ENCODE peak calls at places on chromosomes 4 and X, in four cellular contexts. One of them, this sample, is unnamed.

GRCh38 chrX:74505437-74505836 is 84.1 kb downstream of the SLC16A2 start:
- DNase-seq in HT1080: no peak
- DNase-seq in IMR-90: no peak
- DNase-seq in MV-4-11: no peak
- DNase-seq in this sample: no peak

GRCh38 chr4:108144451-108144850 is 24.3 kb downstream of the LEF1 start:
- DNase-seq in MV-4-11: no peak
- DNase-seq in IMR-90: no peak
- DNase-seq in HT1080: no peak
- DNase-seq in this sample: no peak

GRCh38 chr4:29423836-29424721 is 1296.1 kb upstream of the PCDH7 start:
- DNase-seq in HT1080: peak; percentile 84
- DNase-seq in MV-4-11: no peak
- DNase-seq in IMR-90: peak; percentile 95
- DNase-seq in this sample: peak; percentile 91

GRCh38 chr4:4526401-4526800 is 15.4 kb downstream of the STX18 start:
- DNase-seq in IMR-90: no peak
- DNase-seq in HT1080: no peak
- DNase-seq in MV-4-11: no peak
- DNase-seq in this sample: no peak

GRCh38 chrX:100687128-100687527 is 43.1 kb downstream of the SRPX2 start:
- DNase-seq in IMR-90: no peak
- DNase-seq in MV-4-11: no peak
- DNase-seq in HT1080: no peak
- DNase-seq in this sample: no peak

GRCh38 chrX:97398030-97398551 is 514.4 kb downstream of the RPA4 start:
- DNase-seq in MV-4-11: peak; percentile 69
- DNase-seq in IMR-90: peak; percentile 30
- DNase-seq in HT1080: peak; percentile 5
- DNase-seq in this sample: no peak

GRCh38 chrX:49761481-49761880 is 65.7 kb upstream of the PAGE1 start:
- DNase-seq in IMR-90: peak; percentile 12
- DNase-seq in MV-4-11: no peak
- DNase-seq in HT1080: no peak
- DNase-seq in this sample: peak; percentile 10

GRCh38 chr4:137455647-137456321 is 76.5 kb downstream of the PCDH18 start:
- DNase-seq in IMR-90: no peak
- DNase-seq in MV-4-11: no peak
- DNase-seq in HT1080: no peak
- DNase-seq in this sample: no peak

GRCh38 chrX:104315555-104315954 is 60.8 kb upstream of the ESX1 start:
- DNase-seq in MV-4-11: no peak
- DNase-seq in HT1080: peak; percentile 83
- DNase-seq in IMR-90: peak; percentile 69
- DNase-seq in this sample: peak; percentile 68

GRCh38 chr4:3338976-3339531 is 46.2 kb downstream of the RGS12 start:
- DNase-seq in HT1080: no peak
- DNase-seq in MV-4-11: no peak
- DNase-seq in IMR-90: no peak
- DNase-seq in this sample: no peak

GRCh38 chrX:13432376-13432775 is 112.5 kb upstream of the ATXN3L start:
- DNase-seq in IMR-90: peak; percentile 98
- DNase-seq in HT1080: peak; percentile 71
- DNase-seq in MV-4-11: no peak
- DNase-seq in this sample: peak; percentile 95

GRCh38 chr4:130591091-130591490 is 1495.1 kb downstream of the C4orf33 start:
- DNase-seq in MV-4-11: no peak
- DNase-seq in HT1080: no peak
- DNase-seq in IMR-90: no peak
- DNase-seq in this sample: no peak

GRCh38 chr4:138897818-138898226 is 117.8 kb upstream of the NOCT start:
- DNase-seq in MV-4-11: no peak
- DNase-seq in IMR-90: peak; percentile 94
- DNase-seq in HT1080: peak; percentile 70
- DNase-seq in this sample: peak; percentile 96

GRCh38 chr4:87188063-87188462 is 32.4 kb downstream of the KLHL8 start:
- DNase-seq in HT1080: no peak
- DNase-seq in MV-4-11: no peak
- DNase-seq in IMR-90: peak; percentile 65
- DNase-seq in this sample: peak; percentile 49

GRCh38 chrX:67673741-67674274 is 130.0 kb downstream of the AR start:
- DNase-seq in IMR-90: no peak
- DNase-seq in MV-4-11: no peak
- DNase-seq in HT1080: no peak
- DNase-seq in this sample: peak; percentile 20

GRCh38 chr4:44738615-44739014 is 12.3 kb upstream of the GNPDA2 start:
- DNase-seq in IMR-90: no peak
- DNase-seq in MV-4-11: peak; percentile 33
- DNase-seq in HT1080: no peak
- DNase-seq in this sample: peak; percentile 11

GRCh38 chrX:116290359-116290758 is 119.8 kb downstream of the AGTR2 start:
- DNase-seq in IMR-90: no peak
- DNase-seq in HT1080: peak; percentile 56
- DNase-seq in MV-4-11: no peak
- DNase-seq in this sample: no peak

GRCh38 chr4:146029147-146029546 is 90.5 kb upstream of the ZNF827 start:
- DNase-seq in HT1080: peak; percentile 42
- DNase-seq in IMR-90: no peak
- DNase-seq in MV-4-11: no peak
- DNase-seq in this sample: peak; percentile 72

GRCh38 chr4:170089274-170089742 is 448 bp downstream of the AADAT start:
- DNase-seq in HT1080: peak; percentile 49
- DNase-seq in IMR-90: peak; percentile 39
- DNase-seq in MV-4-11: no peak
- DNase-seq in this sample: peak; percentile 52

GRCh38 chrX:49163555-49164419 is 1.2 kb downstream of the MAGIX start:
- DNase-seq in MV-4-11: peak; percentile 89
- DNase-seq in IMR-90: peak; percentile 73
- DNase-seq in HT1080: no peak
- DNase-seq in this sample: peak; percentile 86

GRCh38 chr4:152936446-152937279 is 540 bp downstream of the FHDC1 start:
- DNase-seq in MV-4-11: no peak
- DNase-seq in IMR-90: peak; percentile 16
- DNase-seq in HT1080: peak; percentile 11
- DNase-seq in this sample: peak; percentile 41

GRCh38 chr4:70496231-70496630 is 22.1 kb upstream of the AMTN start:
- DNase-seq in HT1080: no peak
- DNase-seq in IMR-90: no peak
- DNase-seq in MV-4-11: no peak
- DNase-seq in this sample: no peak

GRCh38 chr4:26787461-26788340 is 72.9 kb upstream of the STIM2 start:
- DNase-seq in IMR-90: peak; percentile 76
- DNase-seq in HT1080: peak; percentile 92
- DNase-seq in MV-4-11: no peak
- DNase-seq in this sample: peak; percentile 37

GRCh38 chrX:139167282-139167681 is 363.3 kb upstream of the F9 start:
- DNase-seq in IMR-90: no peak
- DNase-seq in HT1080: no peak
- DNase-seq in MV-4-11: no peak
- DNase-seq in this sample: no peak

GRCh38 chr4:151948351-151949016 is 187.7 kb upstream of the GATB start:
- DNase-seq in MV-4-11: no peak
- DNase-seq in IMR-90: peak; percentile 38
- DNase-seq in HT1080: peak; percentile 58
- DNase-seq in this sample: peak; percentile 69

GRCh38 chrX:48917139-48917980 is 1.5 kb downstream of the PIM2 start:
- DNase-seq in HT1080: peak; percentile 87
- DNase-seq in IMR-90: peak; percentile 85
- DNase-seq in MV-4-11: peak; percentile 91
- DNase-seq in this sample: peak; percentile 90

GRCh38 chrX:46381630-46382029 is 163.6 kb downstream of the ZNF674 start:
- DNase-seq in IMR-90: peak; percentile 17
- DNase-seq in HT1080: no peak
- DNase-seq in MV-4-11: peak; percentile 8
- DNase-seq in this sample: peak; percentile 26

GRCh38 chr4:140019619-140020367 is 134.2 kb downstream of the MAML3 start:
- DNase-seq in MV-4-11: no peak
- DNase-seq in IMR-90: no peak
- DNase-seq in HT1080: no peak
- DNase-seq in this sample: no peak

GRCh38 chr4:52643846-52644245 is 15.3 kb downstream of the USP46 start:
- DNase-seq in IMR-90: peak; percentile 78
- DNase-seq in MV-4-11: no peak
- DNase-seq in HT1080: no peak
- DNase-seq in this sample: peak; percentile 54

GRCh38 chr4:160403066-160403465 is 1300.2 kb downstream of the RAPGEF2 start:
- DNase-seq in IMR-90: no peak
- DNase-seq in HT1080: no peak
- DNase-seq in MV-4-11: no peak
- DNase-seq in this sample: no peak

GRCh38 chrX:133444196-133444595 is 28.9 kb upstream of the GPC4 start:
- DNase-seq in HT1080: no peak
- DNase-seq in IMR-90: no peak
- DNase-seq in MV-4-11: no peak
- DNase-seq in this sample: no peak

GRCh38 chr4:100278567-100278966 is 88.3 kb upstream of the DDIT4L start:
- DNase-seq in MV-4-11: no peak
- DNase-seq in HT1080: no peak
- DNase-seq in IMR-90: no peak
- DNase-seq in this sample: no peak

GRCh38 chr4:65538571-65538970 is 131.7 kb downstream of the EPHA5 start:
- DNase-seq in HT1080: peak; percentile 73
- DNase-seq in IMR-90: peak; percentile 0
- DNase-seq in MV-4-11: no peak
- DNase-seq in this sample: peak; percentile 37

GRCh38 chrX:96004386-96004785 is 680.3 kb upstream of the DIAPH2 start:
- DNase-seq in MV-4-11: no peak
- DNase-seq in HT1080: peak; percentile 83
- DNase-seq in IMR-90: peak; percentile 74
- DNase-seq in this sample: peak; percentile 0

GRCh38 chrX:70613295-70613694 is 168.7 kb downstream of the DLG3 start:
- DNase-seq in IMR-90: peak; percentile 53
- DNase-seq in MV-4-11: no peak
- DNase-seq in HT1080: peak; percentile 0
- DNase-seq in this sample: peak; percentile 60

GRCh38 chr4:143473334-143474126 is 40.0 kb upstream of the SMARCA5 start:
- DNase-seq in IMR-90: no peak
- DNase-seq in HT1080: no peak
- DNase-seq in MV-4-11: no peak
- DNase-seq in this sample: no peak

GRCh38 chr4:38030023-38030422 is 69.8 kb downstream of the PTTG2 start:
- DNase-seq in IMR-90: peak; percentile 82
- DNase-seq in MV-4-11: peak; percentile 2
- DNase-seq in HT1080: no peak
- DNase-seq in this sample: peak; percentile 71

GRCh38 chr4:7112656-7113055 is 44.8 kb upstream of the GRPEL1 start:
- DNase-seq in IMR-90: no peak
- DNase-seq in MV-4-11: no peak
- DNase-seq in HT1080: no peak
- DNase-seq in this sample: no peak

This sample was measured in EH.